ENCODE peak calls at places on chromosomes 11 and 22, in six cellular contexts. One of them, this sample, is unnamed. For H3K4me1, the result is how much of the 10 kb centered on the place peaks cover.

GRCh38 chr11:71423181-71423790 is 24.9 kb downstream of the DHCR7 start:
- DNase-seq in DND-41: no peak
- DNase-seq in aorta: no peak
- DNase-seq in psoas muscle: no peak
- DNase-seq in body of pancreas: no peak
- DNase-seq in tibial nerve: no peak
- DNase-seq in this sample: no peak

GRCh38 chr11:33248416-33248957 is 8.7 kb upstream of the HIPK3 start:
- DNase-seq in DND-41: no peak
- DNase-seq in aorta: no peak
- DNase-seq in psoas muscle: no peak
- DNase-seq in body of pancreas: no peak
- DNase-seq in tibial nerve: no peak
- DNase-seq in this sample: no peak

GRCh38 chr22:33535937-33536875 is 384.1 kb downstream of the LARGE1 start:
- DNase-seq in DND-41: no peak
- DNase-seq in aorta: no peak
- DNase-seq in psoas muscle: no peak
- DNase-seq in body of pancreas: no peak
- DNase-seq in tibial nerve: no peak
- DNase-seq in this sample: no peak

GRCh38 chr11:34680918-34681554 is 60.1 kb downstream of the EHF start:
- DNase-seq in DND-41: no peak
- DNase-seq in aorta: no peak
- DNase-seq in psoas muscle: no peak
- DNase-seq in body of pancreas: no peak
- DNase-seq in tibial nerve: no peak
- DNase-seq in this sample: peak

GRCh38 chr11:109196016-109196415 is 226.0 kb upstream of the C11orf87 start:
- DNase-seq in DND-41: no peak
- DNase-seq in aorta: no peak
- DNase-seq in psoas muscle: no peak
- DNase-seq in body of pancreas: no peak
- DNase-seq in tibial nerve: no peak
- DNase-seq in this sample: no peak

GRCh38 chr11:19253817-19254216 is 13.1 kb upstream of the E2F8 start:
- DNase-seq in DND-41: no peak
- DNase-seq in aorta: no peak
- DNase-seq in psoas muscle: no peak
- DNase-seq in body of pancreas: no peak
- DNase-seq in tibial nerve: no peak
- DNase-seq in this sample: no peak

GRCh38 chr22:17712441-17712840 is 61.8 kb downstream of the BID start:
- DNase-seq in DND-41: no peak
- DNase-seq in aorta: no peak
- DNase-seq in psoas muscle: no peak
- DNase-seq in body of pancreas: no peak
- DNase-seq in tibial nerve: no peak
- DNase-seq in this sample: no peak

GRCh38 chr11:96145163-96145585 is 197.8 kb downstream of the MAML2 start:
- DNase-seq in DND-41: no peak
- DNase-seq in aorta: no peak
- DNase-seq in psoas muscle: no peak
- DNase-seq in body of pancreas: no peak
- DNase-seq in tibial nerve: no peak
- DNase-seq in this sample: no peak

GRCh38 chr11:46240861-46241260 is 36.6 kb upstream of the CREB3L1 start:
- DNase-seq in DND-41: no peak
- DNase-seq in aorta: no peak
- DNase-seq in psoas muscle: no peak
- DNase-seq in body of pancreas: no peak
- DNase-seq in tibial nerve: no peak
- DNase-seq in this sample: no peak

GRCh38 chr11:72741429-72741833 is 10.8 kb downstream of the ARAP1 start:
- DNase-seq in DND-41: no peak
- DNase-seq in aorta: no peak
- DNase-seq in psoas muscle: peak
- DNase-seq in body of pancreas: no peak
- DNase-seq in tibial nerve: no peak
- DNase-seq in this sample: no peak

GRCh38 chr11:92979176-92979575 is 9.7 kb downstream of the MTNR1B start:
- DNase-seq in DND-41: no peak
- DNase-seq in aorta: no peak
- DNase-seq in psoas muscle: no peak
- DNase-seq in body of pancreas: no peak
- DNase-seq in tibial nerve: no peak
- DNase-seq in this sample: no peak
- H3K4me3 ChIP-seq in DND-41: no peak
- H3K4me3 ChIP-seq in aorta: no peak
- H3K4me3 ChIP-seq in psoas muscle: no peak
- H3K4me3 ChIP-seq in body of pancreas: no peak
- H3K4me3 ChIP-seq in tibial nerve: no peak
- H3K4me3 ChIP-seq in this sample: no peak

GRCh38 chr11:57787205-57787604 is 25.6 kb downstream of the CTNND1 start:
- DNase-seq in DND-41: no peak
- DNase-seq in aorta: no peak
- DNase-seq in psoas muscle: no peak
- DNase-seq in body of pancreas: no peak
- DNase-seq in tibial nerve: no peak
- DNase-seq in this sample: no peak

GRCh38 chr11:57787920-57788716 is 26.5 kb downstream of the CTNND1 start:
- DNase-seq in DND-41: peak
- DNase-seq in aorta: no peak
- DNase-seq in psoas muscle: no peak
- DNase-seq in body of pancreas: no peak
- DNase-seq in tibial nerve: no peak
- DNase-seq in this sample: no peak

GRCh38 chr11:57781529-57781943 is 19.9 kb downstream of the CTNND1 start:
- DNase-seq in DND-41: no peak
- DNase-seq in aorta: no peak
- DNase-seq in psoas muscle: no peak
- DNase-seq in body of pancreas: peak
- DNase-seq in tibial nerve: no peak
- DNase-seq in this sample: no peak

GRCh38 chr11:57786436-57786835 is 24.8 kb downstream of the CTNND1 start:
- DNase-seq in DND-41: no peak
- DNase-seq in aorta: no peak
- DNase-seq in psoas muscle: no peak
- DNase-seq in body of pancreas: no peak
- DNase-seq in tibial nerve: no peak
- DNase-seq in this sample: no peak

GRCh38 chr11:57785072-57785471 is 23.5 kb downstream of the CTNND1 start:
- DNase-seq in DND-41: no peak
- DNase-seq in aorta: no peak
- DNase-seq in psoas muscle: no peak
- DNase-seq in body of pancreas: no peak
- DNase-seq in tibial nerve: no peak
- DNase-seq in this sample: no peak
- H3K4me1 ChIP-seq in DND-41: under half
- H3K4me1 ChIP-seq in aorta: under half
- H3K4me1 ChIP-seq in psoas muscle: under half
- H3K4me1 ChIP-seq in body of pancreas: half or more
- H3K4me1 ChIP-seq in tibial nerve: half or more
- H3K4me1 ChIP-seq in this sample: half or more

GRCh38 chr22:39955675-39956074 is 4.5 kb upstream of the TMA7B start:
- DNase-seq in DND-41: no peak
- DNase-seq in aorta: no peak
- DNase-seq in psoas muscle: no peak
- DNase-seq in body of pancreas: no peak
- DNase-seq in tibial nerve: no peak
- DNase-seq in this sample: no peak
- H3K4me3 ChIP-seq in DND-41: no peak
- H3K4me3 ChIP-seq in aorta: no peak
- H3K4me3 ChIP-seq in psoas muscle: no peak
- H3K4me3 ChIP-seq in body of pancreas: no peak
- H3K4me3 ChIP-seq in tibial nerve: no peak
- H3K4me3 ChIP-seq in this sample: no peak

GRCh38 chr22:19107730-19108074 is 14.5 kb downstream of the DGCR2 start:
- DNase-seq in DND-41: no peak
- DNase-seq in aorta: peak
- DNase-seq in psoas muscle: no peak
- DNase-seq in body of pancreas: no peak
- DNase-seq in tibial nerve: no peak
- DNase-seq in this sample: no peak
- H3K4me1 ChIP-seq in DND-41: under half
- H3K4me1 ChIP-seq in aorta: under half
- H3K4me1 ChIP-seq in psoas muscle: half or more
- H3K4me1 ChIP-seq in body of pancreas: half or more
- H3K4me1 ChIP-seq in tibial nerve: under half
- H3K4me1 ChIP-seq in this sample: under half

GRCh38 chr22:42533638-42533977 is 14.0 kb upstream of the RRP7A start:
- DNase-seq in DND-41: no peak
- DNase-seq in aorta: no peak
- DNase-seq in psoas muscle: no peak
- DNase-seq in body of pancreas: no peak
- DNase-seq in tibial nerve: no peak
- DNase-seq in this sample: no peak
- H3K4me3 ChIP-seq in DND-41: no peak
- H3K4me3 ChIP-seq in aorta: no peak
- H3K4me3 ChIP-seq in psoas muscle: no peak
- H3K4me3 ChIP-seq in body of pancreas: no peak
- H3K4me3 ChIP-seq in tibial nerve: no peak
- H3K4me3 ChIP-seq in this sample: no peak

GRCh38 chr11:125517116-125517804 is 21.2 kb upstream of the FEZ1 start:
- DNase-seq in DND-41: peak
- DNase-seq in aorta: no peak
- DNase-seq in psoas muscle: no peak
- DNase-seq in body of pancreas: no peak
- DNase-seq in tibial nerve: no peak
- DNase-seq in this sample: peak

GRCh38 chr11:125514336-125515101 is 18.5 kb upstream of the FEZ1 start:
- DNase-seq in DND-41: peak
- DNase-seq in aorta: no peak
- DNase-seq in psoas muscle: no peak
- DNase-seq in body of pancreas: no peak
- DNase-seq in tibial nerve: no peak
- DNase-seq in this sample: no peak

GRCh38 chr11:125513705-125514265 is 17.7 kb upstream of the FEZ1 start:
- DNase-seq in DND-41: no peak
- DNase-seq in aorta: no peak
- DNase-seq in psoas muscle: no peak
- DNase-seq in body of pancreas: no peak
- DNase-seq in tibial nerve: no peak
- DNase-seq in this sample: no peak

GRCh38 chr11:125515102-125515439 is 19.0 kb upstream of the FEZ1 start:
- DNase-seq in DND-41: no peak
- DNase-seq in aorta: no peak
- DNase-seq in psoas muscle: no peak
- DNase-seq in body of pancreas: no peak
- DNase-seq in tibial nerve: no peak
- DNase-seq in this sample: no peak

GRCh38 chr11:125516266-125516665 is 20.2 kb upstream of the FEZ1 start:
- DNase-seq in DND-41: no peak
- DNase-seq in aorta: no peak
- DNase-seq in psoas muscle: no peak
- DNase-seq in body of pancreas: no peak
- DNase-seq in tibial nerve: no peak
- DNase-seq in this sample: no peak
- H3K4me1 ChIP-seq in DND-41: under half
- H3K4me1 ChIP-seq in aorta: under half
- H3K4me1 ChIP-seq in psoas muscle: under half
- H3K4me1 ChIP-seq in body of pancreas: under half
- H3K4me1 ChIP-seq in tibial nerve: under half
- H3K4me1 ChIP-seq in this sample: under half

This sample was measured in A549.